ENCODE peak calls at places on chromosomes 2 and 18, in ten cellular contexts. One of them, this sample, is unnamed.

GRCh38 chr2:171210216-171210863 is 49.6 kb upstream of the TLK1 start:
- DNase-seq in activated CD4-positive, alpha-beta T cell treated with anti-CD3 and anti-CD28 coated beads, Interleukin-2, amount 50 U/mL, for 4 hours: no peak
- DNase-seq in nucleus accumbens: no peak
- DNase-seq in glomerular endothelial cell: no peak
- DNase-seq in cardiac fibroblast: no peak
- DNase-seq in stimulated activated CD4-positive, alpha-beta T cell treated with anti-CD3 and anti-CD28 coated beads, TNF-alpha, amount 100 ng/mL, for 1 hour: no peak
- DNase-seq in KBM-7: no peak
- DNase-seq in activated CD8-positive, alpha-beta memory T cell treated with anti-CD3 and anti-CD28 coated beads for 24 hours: no peak
- DNase-seq in left kidney: no peak
- DNase-seq in stimulated activated naive B cell treated with anti-CD40 and anti-IgM and Interleukin-4, amounts not matched to agents 10 μg/mL and 1 μg/mL and 100 μg/mL, for 72 hours: no peak
- DNase-seq in this sample: no peak

GRCh38 chr2:156436477-156437085 is 402 bp downstream of the GPD2 start:
- DNase-seq in activated CD4-positive, alpha-beta T cell treated with anti-CD3 and anti-CD28 coated beads, Interleukin-2, amount 50 U/mL, for 4 hours: peak
- DNase-seq in nucleus accumbens: no peak
- DNase-seq in glomerular endothelial cell: no peak
- DNase-seq in cardiac fibroblast: peak
- DNase-seq in stimulated activated CD4-positive, alpha-beta T cell treated with anti-CD3 and anti-CD28 coated beads, TNF-alpha, amount 100 ng/mL, for 1 hour: no peak
- DNase-seq in KBM-7: peak
- DNase-seq in activated CD8-positive, alpha-beta memory T cell treated with anti-CD3 and anti-CD28 coated beads for 24 hours: peak
- DNase-seq in left kidney: peak
- DNase-seq in stimulated activated naive B cell treated with anti-CD40 and anti-IgM and Interleukin-4, amounts not matched to agents 10 μg/mL and 1 μg/mL and 100 μg/mL, for 72 hours: no peak
- DNase-seq in this sample: no peak

GRCh38 chr2:123958011-123958410 is 67.1 kb upstream of the CNTNAP5 start:
- DNase-seq in activated CD4-positive, alpha-beta T cell treated with anti-CD3 and anti-CD28 coated beads, Interleukin-2, amount 50 U/mL, for 4 hours: no peak
- DNase-seq in nucleus accumbens: no peak
- DNase-seq in glomerular endothelial cell: no peak
- DNase-seq in cardiac fibroblast: peak
- DNase-seq in stimulated activated CD4-positive, alpha-beta T cell treated with anti-CD3 and anti-CD28 coated beads, TNF-alpha, amount 100 ng/mL, for 1 hour: no peak
- DNase-seq in KBM-7: no peak
- DNase-seq in activated CD8-positive, alpha-beta memory T cell treated with anti-CD3 and anti-CD28 coated beads for 24 hours: no peak
- DNase-seq in left kidney: no peak
- DNase-seq in stimulated activated naive B cell treated with anti-CD40 and anti-IgM and Interleukin-4, amounts not matched to agents 10 μg/mL and 1 μg/mL and 100 μg/mL, for 72 hours: no peak
- DNase-seq in this sample: no peak

GRCh38 chr2:133568172-133568571 is at the start of gene NCKAP5:
- DNase-seq in activated CD4-positive, alpha-beta T cell treated with anti-CD3 and anti-CD28 coated beads, Interleukin-2, amount 50 U/mL, for 4 hours: no peak
- DNase-seq in nucleus accumbens: peak
- DNase-seq in glomerular endothelial cell: no peak
- DNase-seq in cardiac fibroblast: peak
- DNase-seq in stimulated activated CD4-positive, alpha-beta T cell treated with anti-CD3 and anti-CD28 coated beads, TNF-alpha, amount 100 ng/mL, for 1 hour: no peak
- DNase-seq in KBM-7: no peak
- DNase-seq in activated CD8-positive, alpha-beta memory T cell treated with anti-CD3 and anti-CD28 coated beads for 24 hours: no peak
- DNase-seq in left kidney: peak
- DNase-seq in stimulated activated naive B cell treated with anti-CD40 and anti-IgM and Interleukin-4, amounts not matched to agents 10 μg/mL and 1 μg/mL and 100 μg/mL, for 72 hours: no peak
- DNase-seq in this sample: peak

GRCh38 chr2:224086226-224086911 is 47.3 kb upstream of the SERPINE2 start:
- DNase-seq in activated CD4-positive, alpha-beta T cell treated with anti-CD3 and anti-CD28 coated beads, Interleukin-2, amount 50 U/mL, for 4 hours: no peak
- DNase-seq in nucleus accumbens: no peak
- DNase-seq in glomerular endothelial cell: no peak
- DNase-seq in cardiac fibroblast: peak
- DNase-seq in stimulated activated CD4-positive, alpha-beta T cell treated with anti-CD3 and anti-CD28 coated beads, TNF-alpha, amount 100 ng/mL, for 1 hour: no peak
- DNase-seq in KBM-7: no peak
- DNase-seq in activated CD8-positive, alpha-beta memory T cell treated with anti-CD3 and anti-CD28 coated beads for 24 hours: no peak
- DNase-seq in left kidney: peak
- DNase-seq in stimulated activated naive B cell treated with anti-CD40 and anti-IgM and Interleukin-4, amounts not matched to agents 10 μg/mL and 1 μg/mL and 100 μg/mL, for 72 hours: no peak
- DNase-seq in this sample: no peak

GRCh38 chr2:76953733-76954347 is 568.3 kb downstream of the LRRTM4 start:
- DNase-seq in activated CD4-positive, alpha-beta T cell treated with anti-CD3 and anti-CD28 coated beads, Interleukin-2, amount 50 U/mL, for 4 hours: no peak
- DNase-seq in nucleus accumbens: peak
- DNase-seq in glomerular endothelial cell: peak
- DNase-seq in cardiac fibroblast: peak
- DNase-seq in stimulated activated CD4-positive, alpha-beta T cell treated with anti-CD3 and anti-CD28 coated beads, TNF-alpha, amount 100 ng/mL, for 1 hour: no peak
- DNase-seq in KBM-7: peak
- DNase-seq in activated CD8-positive, alpha-beta memory T cell treated with anti-CD3 and anti-CD28 coated beads for 24 hours: no peak
- DNase-seq in left kidney: peak
- DNase-seq in stimulated activated naive B cell treated with anti-CD40 and anti-IgM and Interleukin-4, amounts not matched to agents 10 μg/mL and 1 μg/mL and 100 μg/mL, for 72 hours: peak
- DNase-seq in this sample: peak

GRCh38 chr2:207257291-207258190 is 91.8 kb upstream of the KLF7 start:
- DNase-seq in activated CD4-positive, alpha-beta T cell treated with anti-CD3 and anti-CD28 coated beads, Interleukin-2, amount 50 U/mL, for 4 hours: no peak
- DNase-seq in nucleus accumbens: no peak
- DNase-seq in glomerular endothelial cell: no peak
- DNase-seq in cardiac fibroblast: peak
- DNase-seq in stimulated activated CD4-positive, alpha-beta T cell treated with anti-CD3 and anti-CD28 coated beads, TNF-alpha, amount 100 ng/mL, for 1 hour: no peak
- DNase-seq in KBM-7: no peak
- DNase-seq in activated CD8-positive, alpha-beta memory T cell treated with anti-CD3 and anti-CD28 coated beads for 24 hours: no peak
- DNase-seq in left kidney: no peak
- DNase-seq in stimulated activated naive B cell treated with anti-CD40 and anti-IgM and Interleukin-4, amounts not matched to agents 10 μg/mL and 1 μg/mL and 100 μg/mL, for 72 hours: no peak
- DNase-seq in this sample: no peak

GRCh38 chr2:237478969-237479368 is 8.1 kb upstream of the MLPH start:
- DNase-seq in activated CD4-positive, alpha-beta T cell treated with anti-CD3 and anti-CD28 coated beads, Interleukin-2, amount 50 U/mL, for 4 hours: no peak
- DNase-seq in nucleus accumbens: no peak
- DNase-seq in glomerular endothelial cell: no peak
- DNase-seq in cardiac fibroblast: no peak
- DNase-seq in stimulated activated CD4-positive, alpha-beta T cell treated with anti-CD3 and anti-CD28 coated beads, TNF-alpha, amount 100 ng/mL, for 1 hour: no peak
- DNase-seq in KBM-7: no peak
- DNase-seq in activated CD8-positive, alpha-beta memory T cell treated with anti-CD3 and anti-CD28 coated beads for 24 hours: no peak
- DNase-seq in left kidney: no peak
- DNase-seq in stimulated activated naive B cell treated with anti-CD40 and anti-IgM and Interleukin-4, amounts not matched to agents 10 μg/mL and 1 μg/mL and 100 μg/mL, for 72 hours: no peak
- DNase-seq in this sample: no peak

GRCh38 chr2:236663671-236664101 is 94.1 kb downstream of the ACKR3 start:
- DNase-seq in activated CD4-positive, alpha-beta T cell treated with anti-CD3 and anti-CD28 coated beads, Interleukin-2, amount 50 U/mL, for 4 hours: no peak
- DNase-seq in nucleus accumbens: no peak
- DNase-seq in glomerular endothelial cell: no peak
- DNase-seq in cardiac fibroblast: peak
- DNase-seq in stimulated activated CD4-positive, alpha-beta T cell treated with anti-CD3 and anti-CD28 coated beads, TNF-alpha, amount 100 ng/mL, for 1 hour: no peak
- DNase-seq in KBM-7: no peak
- DNase-seq in activated CD8-positive, alpha-beta memory T cell treated with anti-CD3 and anti-CD28 coated beads for 24 hours: no peak
- DNase-seq in left kidney: no peak
- DNase-seq in stimulated activated naive B cell treated with anti-CD40 and anti-IgM and Interleukin-4, amounts not matched to agents 10 μg/mL and 1 μg/mL and 100 μg/mL, for 72 hours: no peak
- DNase-seq in this sample: no peak

GRCh38 chr2:180000434-180000833 is 6.7 kb downstream of the CWC22 start:
- DNase-seq in activated CD4-positive, alpha-beta T cell treated with anti-CD3 and anti-CD28 coated beads, Interleukin-2, amount 50 U/mL, for 4 hours: no peak
- DNase-seq in nucleus accumbens: no peak
- DNase-seq in glomerular endothelial cell: no peak
- DNase-seq in cardiac fibroblast: peak
- DNase-seq in stimulated activated CD4-positive, alpha-beta T cell treated with anti-CD3 and anti-CD28 coated beads, TNF-alpha, amount 100 ng/mL, for 1 hour: no peak
- DNase-seq in KBM-7: no peak
- DNase-seq in activated CD8-positive, alpha-beta memory T cell treated with anti-CD3 and anti-CD28 coated beads for 24 hours: no peak
- DNase-seq in left kidney: no peak
- DNase-seq in stimulated activated naive B cell treated with anti-CD40 and anti-IgM and Interleukin-4, amounts not matched to agents 10 μg/mL and 1 μg/mL and 100 μg/mL, for 72 hours: no peak
- DNase-seq in this sample: no peak

GRCh38 chr18:22946217-22946616 is 13.1 kb downstream of the RBBP8 start:
- DNase-seq in activated CD4-positive, alpha-beta T cell treated with anti-CD3 and anti-CD28 coated beads, Interleukin-2, amount 50 U/mL, for 4 hours: no peak
- DNase-seq in nucleus accumbens: no peak
- DNase-seq in glomerular endothelial cell: no peak
- DNase-seq in cardiac fibroblast: no peak
- DNase-seq in stimulated activated CD4-positive, alpha-beta T cell treated with anti-CD3 and anti-CD28 coated beads, TNF-alpha, amount 100 ng/mL, for 1 hour: no peak
- DNase-seq in KBM-7: no peak
- DNase-seq in activated CD8-positive, alpha-beta memory T cell treated with anti-CD3 and anti-CD28 coated beads for 24 hours: no peak
- DNase-seq in left kidney: no peak
- DNase-seq in stimulated activated naive B cell treated with anti-CD40 and anti-IgM and Interleukin-4, amounts not matched to agents 10 μg/mL and 1 μg/mL and 100 μg/mL, for 72 hours: no peak
- DNase-seq in this sample: no peak

GRCh38 chr2:100186126-100186525 is 43.7 kb upstream of the AFF3 start:
- DNase-seq in activated CD4-positive, alpha-beta T cell treated with anti-CD3 and anti-CD28 coated beads, Interleukin-2, amount 50 U/mL, for 4 hours: no peak
- DNase-seq in nucleus accumbens: no peak
- DNase-seq in glomerular endothelial cell: no peak
- DNase-seq in cardiac fibroblast: no peak
- DNase-seq in stimulated activated CD4-positive, alpha-beta T cell treated with anti-CD3 and anti-CD28 coated beads, TNF-alpha, amount 100 ng/mL, for 1 hour: no peak
- DNase-seq in KBM-7: no peak
- DNase-seq in activated CD8-positive, alpha-beta memory T cell treated with anti-CD3 and anti-CD28 coated beads for 24 hours: no peak
- DNase-seq in left kidney: no peak
- DNase-seq in stimulated activated naive B cell treated with anti-CD40 and anti-IgM and Interleukin-4, amounts not matched to agents 10 μg/mL and 1 μg/mL and 100 μg/mL, for 72 hours: no peak
- DNase-seq in this sample: no peak

GRCh38 chr2:25976884-25977741 is 5.2 kb downstream of the KIF3C start:
- DNase-seq in activated CD4-positive, alpha-beta T cell treated with anti-CD3 and anti-CD28 coated beads, Interleukin-2, amount 50 U/mL, for 4 hours: no peak
- DNase-seq in nucleus accumbens: peak
- DNase-seq in glomerular endothelial cell: no peak
- DNase-seq in cardiac fibroblast: no peak
- DNase-seq in stimulated activated CD4-positive, alpha-beta T cell treated with anti-CD3 and anti-CD28 coated beads, TNF-alpha, amount 100 ng/mL, for 1 hour: no peak
- DNase-seq in KBM-7: no peak
- DNase-seq in activated CD8-positive, alpha-beta memory T cell treated with anti-CD3 and anti-CD28 coated beads for 24 hours: no peak
- DNase-seq in left kidney: no peak
- DNase-seq in stimulated activated naive B cell treated with anti-CD40 and anti-IgM and Interleukin-4, amounts not matched to agents 10 μg/mL and 1 μg/mL and 100 μg/mL, for 72 hours: no peak
- DNase-seq in this sample: peak